ENCODE peak calls at places on chromosomes 1 and 21, in five cellular contexts. A is Peyer's patch, B is heart left ventricle, Y is endothelial cell of umbilical vein, C is ovary. E is an unnamed sample.

GRCh38 chr1:56676571-56677035 is 31.5 kb downstream of the PRKAA2 start:
- DNase-seq in C (no peak), Y (peak), B (no peak), A (no peak), E (no peak)

GRCh38 chr1:25343872-25344271 is 5.7 kb downstream of the TMEM50A start:
- DNase-seq in B (no peak), Y (no peak), C (no peak), A (no peak), E (no peak)

GRCh38 chr1:84742653-84743052 is 52.4 kb upstream of the SSX2IP start:
- DNase-seq in B (no peak), A (no peak), C (no peak), Y (no peak), E (no peak)

GRCh38 chr1:33997127-33998047 is 133.5 kb downstream of the HMGB4 start:
- DNase-seq in C (no peak), Y (no peak), B (no peak), A (no peak), E (no peak)

GRCh38 chr1:182143825-182144661 is 82.5 kb upstream of the ZNF648 start:
- DNase-seq in A (peak), B (peak), C (peak), Y (peak), E (peak)

GRCh38 chr1:43704838-43705237 is 2.5 kb upstream of the ST3GAL3 start:
- DNase-seq in B (no peak), C (peak), Y (no peak), A (no peak), E (no peak)

GRCh38 chr1:86779308-86780191 is 75.2 kb downstream of the SH3GLB1 start:
- DNase-seq in B (no peak), Y (peak), A (no peak), C (no peak), E (no peak)

GRCh38 chr1:91553196-91553595 is 52.5 kb downstream of the CDC7 start:
- DNase-seq in A (no peak), B (no peak), C (peak), Y (no peak), E (no peak)

GRCh38 chr21:36854391-36854790 is 112.1 kb downstream of the HLCS start:
- DNase-seq in B (peak), Y (peak), C (no peak), A (no peak), E (peak)

GRCh38 chr1:77889240-77889637 is 815 bp downstream of the NEXN start:
- DNase-seq in C (no peak), A (no peak), B (no peak), Y (peak), E (no peak)

GRCh38 chr1:209879539-209879938 is 51.8 kb downstream of the UTP25 start:
- DNase-seq in B (no peak), A (no peak), C (no peak), Y (no peak), E (no peak)

GRCh38 chr1:201264554-201264953 is 18.8 kb upstream of the PKP1 start:
- DNase-seq in C (no peak), Y (no peak), A (no peak), B (no peak), E (no peak)

GRCh38 chr1:103525607-103526507 is at the start of gene RNPC3:
- DNase-seq in C (peak), Y (peak), B (peak), A (peak), E (peak)
- TF ChIP-seq POLR2A in C (no peak), Y (peak), B (no peak), A (peak), E (peak)

GRCh38 chr1:151051356-151052009 is 3.9 kb downstream of the C1orf56 start:
- DNase-seq in B (no peak), Y (no peak), A (no peak), C (no peak), E (no peak)
- TF ChIP-seq POLR2A in B (no peak), Y (peak), A (no peak), C (no peak), E (no peak)

DNA sequence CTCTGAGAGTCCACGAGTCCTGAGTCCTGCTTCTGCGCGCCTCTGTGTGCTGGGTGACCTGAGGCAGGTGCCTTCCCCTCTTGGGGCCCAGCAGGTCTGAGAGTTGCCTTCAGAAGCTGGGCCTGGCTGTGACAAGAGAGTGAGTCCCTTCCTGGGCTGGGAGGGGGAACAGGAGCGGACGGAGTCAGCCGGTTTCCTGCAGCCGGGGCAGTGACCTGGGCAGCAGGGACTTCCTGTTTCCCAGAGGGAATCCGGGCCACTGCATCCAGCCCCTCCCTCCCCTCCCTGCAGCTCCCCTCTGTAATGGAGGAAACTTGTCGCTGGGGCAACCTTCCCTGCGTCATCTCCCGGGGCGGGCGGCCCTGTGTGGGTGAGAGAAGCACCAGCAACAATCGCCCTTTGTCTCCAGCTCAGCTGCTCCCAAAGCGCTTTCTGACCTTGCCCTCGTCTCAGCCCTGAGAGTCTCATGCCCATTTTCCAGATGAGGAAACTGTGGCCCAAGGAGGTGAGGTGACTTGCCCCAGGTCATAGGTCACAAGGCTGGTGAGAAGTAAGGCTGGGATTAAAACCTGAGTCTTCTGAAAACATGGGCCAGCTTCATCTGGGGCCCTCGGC is 61.1 kb downstream of the SDC3 start:
- DNase-seq in C (peak), B (peak), Y (peak), A (peak), E (peak)
- TF ChIP-seq POLR2A in C (no peak), B (no peak), Y (no peak), A (no peak), E (no peak)

DNA sequence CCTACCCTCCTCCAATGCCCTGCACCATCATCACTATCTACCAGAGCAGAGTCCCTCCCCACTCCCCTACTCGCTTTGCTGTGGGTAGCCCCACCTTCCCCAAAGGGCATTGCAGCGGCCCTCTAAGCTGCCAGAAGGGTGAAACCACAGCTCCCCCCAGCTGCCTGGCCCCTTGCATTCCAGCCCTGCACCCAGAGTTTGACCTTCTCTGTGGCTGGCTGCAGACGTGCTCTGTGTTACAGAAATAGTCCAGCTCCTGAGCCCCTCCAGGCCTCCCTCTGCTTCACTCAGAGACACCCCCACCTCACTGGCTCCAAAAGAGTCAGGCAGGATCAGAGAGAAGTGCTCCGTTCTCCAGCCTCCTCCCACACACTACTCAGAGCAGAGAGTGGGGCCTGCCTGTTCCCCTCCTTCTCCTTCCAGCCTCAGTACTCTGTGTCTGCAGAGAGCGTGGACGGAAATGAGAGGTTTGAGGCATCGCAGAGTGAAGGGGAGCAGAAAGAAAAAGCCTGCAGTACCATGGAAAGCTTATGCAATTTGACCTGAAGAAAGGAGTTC is 63.2 kb downstream of the PLEKHA6 start:
- DNase-seq in Y (no peak), C (peak), B (peak), A (no peak), E (no peak)
- TF ChIP-seq POLR2A in Y (no peak), C (no peak), B (no peak), A (no peak), E (no peak)

DNA sequence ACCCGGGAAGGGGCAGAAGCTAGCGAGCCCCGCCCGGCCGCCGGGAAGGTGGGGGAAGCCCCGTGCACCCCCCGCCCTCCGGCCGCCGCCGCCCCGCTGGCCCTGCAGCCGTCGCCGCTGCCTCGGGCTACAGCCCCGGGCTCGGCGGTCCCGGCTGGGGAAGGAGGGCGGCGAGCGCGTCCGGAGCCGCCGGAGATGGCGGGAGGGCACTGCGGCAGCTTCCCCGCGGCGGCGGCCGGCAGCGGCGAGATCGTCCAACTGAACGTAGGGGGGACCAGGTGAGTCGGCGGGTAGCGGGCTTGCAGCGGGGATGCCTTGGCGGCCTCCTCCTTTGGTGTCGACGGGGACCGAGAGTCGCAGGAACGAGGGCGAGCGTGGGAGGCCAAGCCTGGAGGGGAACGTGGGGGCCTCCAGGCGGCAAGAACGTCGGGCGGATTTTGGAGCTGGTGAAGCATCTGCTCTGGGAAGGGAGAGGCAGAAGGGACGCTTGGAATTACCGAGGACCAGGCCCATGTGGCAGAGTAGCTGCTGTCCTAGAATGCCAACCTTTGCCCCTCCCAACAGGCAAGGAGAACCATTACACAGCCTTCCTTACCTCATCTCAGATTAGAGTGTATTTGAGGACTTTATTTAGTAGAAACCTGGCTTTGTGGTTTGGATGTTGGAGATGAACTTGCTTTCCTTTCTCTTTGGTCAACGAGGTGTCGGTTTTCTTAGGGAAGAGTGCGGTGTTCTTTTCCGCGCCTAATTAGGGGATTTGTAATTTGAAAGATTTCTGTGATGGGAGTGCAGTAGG is 585 bp downstream of the KCTD3 start:
- DNase-seq in A (peak), B (peak), C (peak), Y (peak), E (peak)
- TF ChIP-seq POLR2A in A (peak), B (no peak), C (no peak), Y (no peak), E (no peak)

DNA sequence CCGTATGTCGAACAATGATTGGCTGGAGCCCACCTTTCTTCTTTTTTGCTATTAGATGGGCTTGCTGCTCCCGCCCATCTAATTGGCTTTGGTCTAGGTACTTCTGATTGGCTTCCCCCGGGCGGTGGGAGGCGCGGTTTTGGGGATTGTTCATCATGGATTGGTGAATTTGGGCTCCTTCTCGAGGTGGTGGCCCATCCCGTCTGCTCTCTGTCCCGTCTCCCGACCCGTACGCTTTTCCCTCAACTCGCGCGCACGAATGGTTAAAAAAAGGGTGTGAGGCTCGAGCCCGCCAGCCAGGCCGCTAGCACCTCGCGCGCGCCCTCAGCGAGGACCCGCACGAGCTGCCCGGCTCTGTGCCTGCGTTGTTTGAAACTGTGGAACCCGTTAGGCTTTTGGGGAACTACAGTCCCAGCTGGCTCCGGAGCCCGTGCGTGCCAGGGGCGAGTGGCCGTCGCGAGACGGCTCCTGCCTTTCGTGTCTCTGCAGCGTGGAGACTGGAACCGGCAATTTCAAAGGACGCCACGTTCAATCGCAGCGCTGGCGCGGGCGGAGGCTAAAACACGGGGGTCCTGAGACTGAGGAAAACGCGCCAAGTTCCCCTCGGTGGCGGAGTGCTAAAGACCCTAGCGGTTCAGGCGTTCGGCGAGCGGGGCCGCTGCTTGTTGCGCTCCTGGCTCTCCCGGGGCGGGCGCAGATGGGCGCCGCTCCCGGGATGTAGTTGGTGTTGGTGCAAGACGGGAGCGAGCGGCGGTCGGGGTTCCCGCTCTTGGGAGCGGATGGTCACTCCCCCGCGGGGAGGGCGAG is at the start of gene USP1:
- DNase-seq in Y (peak), C (peak), A (peak), B (peak), E (peak)
- TF ChIP-seq POLR2A in Y (peak), C (peak), A (peak), B (no peak), E (peak)

GRCh38 chr1:52552505-52553371 is at the start of gene TUT4:
- DNase-seq in B (peak), A (peak), C (peak), Y (peak), E (peak)
- TF ChIP-seq POLR2A in B (no peak), A (peak), C (peak), Y (no peak), E (peak)

DNA sequence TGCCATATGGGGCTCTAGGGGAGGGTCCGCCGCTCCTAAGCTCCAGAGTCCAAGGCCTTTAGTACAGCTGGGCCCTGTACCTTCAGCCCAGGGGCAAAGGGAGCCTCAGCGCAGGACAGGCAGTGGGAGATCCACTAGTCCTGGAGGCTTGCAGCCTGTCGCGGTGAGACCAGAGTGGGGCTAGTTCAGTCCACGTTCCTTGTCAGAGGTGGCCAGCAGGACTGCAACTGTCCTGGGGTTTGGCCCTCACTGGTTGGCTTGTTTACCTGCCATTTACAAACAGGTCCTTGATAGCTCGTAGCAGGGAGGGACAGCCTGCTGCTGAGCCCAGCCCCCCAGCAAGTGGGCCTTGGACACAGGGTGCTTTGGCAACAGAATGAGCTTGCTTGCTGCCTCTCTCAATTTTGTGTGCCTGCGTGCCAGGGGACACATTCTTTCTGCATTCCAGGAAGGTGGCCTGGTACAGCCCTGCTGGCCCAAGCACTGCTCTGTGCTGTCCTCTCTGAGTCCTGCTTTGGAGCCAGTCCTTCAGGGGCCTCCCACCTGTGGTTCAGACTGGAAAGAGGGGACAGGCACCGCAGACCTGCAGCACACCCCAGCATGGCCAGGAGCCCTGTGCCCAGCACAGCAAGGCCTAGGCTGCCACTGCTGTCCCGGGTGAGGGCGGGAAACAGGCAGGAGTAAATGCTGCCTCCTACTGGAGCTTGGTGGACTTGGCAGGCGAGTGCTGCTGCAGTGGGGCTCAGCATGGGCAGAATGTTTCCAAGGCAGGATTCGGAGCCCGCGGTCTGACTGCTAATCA is 15.2 kb downstream of the H6PD start:
- DNase-seq in C (peak), Y (peak), A (peak), B (peak), E (peak)
- TF ChIP-seq POLR2A in C (no peak), Y (no peak), A (peak), B (no peak), E (no peak)

GRCh38 chr1:229689915-229690314 is 63.9 kb downstream of the URB2 start:
- DNase-seq in Y (no peak), C (no peak), B (peak), A (no peak), E (no peak)

GRCh38 chr1:229693124-229693523 is 67.1 kb downstream of the URB2 start:
- DNase-seq in Y (no peak), B (no peak), A (no peak), C (no peak), E (no peak)

GRCh38 chr1:229691362-229691761 is 65.3 kb downstream of the URB2 start:
- DNase-seq in C (no peak), B (no peak), Y (no peak), A (peak), E (peak)

GRCh38 chr1:229689273-229689672 is 63.2 kb downstream of the URB2 start:
- DNase-seq in A (peak), C (no peak), B (no peak), Y (no peak), E (no peak)

GRCh38 chr1:229690662-229691061 is 64.6 kb downstream of the URB2 start:
- DNase-seq in B (no peak), A (no peak), C (no peak), Y (no peak), E (no peak)
- TF ChIP-seq POLR2A in B (no peak), A (no peak), C (no peak), Y (no peak), E (no peak)

E was measured in transverse colon.